ENCODE peak calls at places on chromosomes 4 and X, in seven cellular contexts. One of them, this sample, is unnamed.

GRCh38 chr4:90142091-90142490 is 14.9 kb downstream of the CCSER1 start:
- DNase-seq in kidney: no peak
- DNase-seq in body of pancreas: no peak
- DNase-seq in ovary: no peak
- DNase-seq in ascending aorta: no peak
- DNase-seq in GM23338: no peak
- DNase-seq in IMR-90: no peak
- DNase-seq in this sample: no peak

GRCh38 chr4:168748807-168749206 is 252.0 kb downstream of the PALLD start:
- DNase-seq in kidney: no peak
- DNase-seq in body of pancreas: no peak
- DNase-seq in ovary: no peak
- DNase-seq in ascending aorta: no peak
- DNase-seq in GM23338: no peak
- DNase-seq in IMR-90: no peak
- DNase-seq in this sample: no peak

GRCh38 chrX:103157511-103158316 is 57.2 kb upstream of the BEX4 start:
- DNase-seq in kidney: no peak
- DNase-seq in body of pancreas: peak; percentile 47
- DNase-seq in ovary: no peak
- DNase-seq in ascending aorta: no peak
- DNase-seq in GM23338: peak; percentile 38
- DNase-seq in IMR-90: peak; percentile 27
- DNase-seq in this sample: no peak

GRCh38 chrX:54807524-54808108 is at the start of gene MAGED2:
- DNase-seq in kidney: no peak
- DNase-seq in body of pancreas: peak; percentile 14
- DNase-seq in ovary: peak; percentile 57
- DNase-seq in ascending aorta: peak; percentile 71
- DNase-seq in GM23338: peak; percentile 56
- DNase-seq in IMR-90: peak; percentile 16
- DNase-seq in this sample: no peak

GRCh38 chr4:40992472-40993298 is 221.7 kb downstream of the APBB2 start:
- DNase-seq in kidney: no peak
- DNase-seq in body of pancreas: no peak
- DNase-seq in ovary: no peak
- DNase-seq in ascending aorta: no peak
- DNase-seq in GM23338: no peak
- DNase-seq in IMR-90: peak; percentile 88
- DNase-seq in this sample: no peak

GRCh38 chr4:123418486-123418931 is 21.9 kb downstream of the SPRY1 start:
- DNase-seq in kidney: no peak
- DNase-seq in body of pancreas: no peak
- DNase-seq in ovary: no peak
- DNase-seq in ascending aorta: no peak
- DNase-seq in GM23338: peak; percentile 93
- DNase-seq in IMR-90: peak; percentile 92
- DNase-seq in this sample: no peak

GRCh38 chrX:142891046-142891445 is 134.7 kb upstream of the SPANXN4 start:
- DNase-seq in kidney: no peak
- DNase-seq in body of pancreas: no peak
- DNase-seq in ovary: no peak
- DNase-seq in ascending aorta: no peak
- DNase-seq in GM23338: no peak
- DNase-seq in IMR-90: no peak
- DNase-seq in this sample: no peak

GRCh38 chrX:155263854-155264628 is at the start of gene RAB39B:
- DNase-seq in kidney: peak; percentile 74
- DNase-seq in body of pancreas: peak; percentile 56
- DNase-seq in ovary: peak; percentile 27
- DNase-seq in ascending aorta: peak; percentile 77
- DNase-seq in GM23338: peak; percentile 80
- DNase-seq in IMR-90: peak; percentile 68
- DNase-seq in this sample: no peak

GRCh38 chr4:4851081-4851480 is 8.4 kb upstream of the MSX1 start:
- DNase-seq in kidney: no peak
- DNase-seq in body of pancreas: no peak
- DNase-seq in ovary: no peak
- DNase-seq in ascending aorta: no peak
- DNase-seq in GM23338: no peak
- DNase-seq in IMR-90: no peak
- DNase-seq in this sample: no peak

GRCh38 chr4:144778364-144778763 is 132.4 kb downstream of the HHIP start:
- DNase-seq in kidney: no peak
- DNase-seq in body of pancreas: no peak
- DNase-seq in ovary: no peak
- DNase-seq in ascending aorta: no peak
- DNase-seq in GM23338: no peak
- DNase-seq in IMR-90: no peak
- DNase-seq in this sample: no peak

GRCh38 chr4:146458594-146458993 is 63.1 kb downstream of the SLC10A7 start:
- DNase-seq in kidney: no peak
- DNase-seq in body of pancreas: no peak
- DNase-seq in ovary: no peak
- DNase-seq in ascending aorta: no peak
- DNase-seq in GM23338: no peak
- DNase-seq in IMR-90: no peak
- DNase-seq in this sample: no peak

GRCh38 chrX:97372006-97372766 is 488.5 kb downstream of the RPA4 start:
- DNase-seq in kidney: no peak
- DNase-seq in body of pancreas: no peak
- DNase-seq in ovary: no peak
- DNase-seq in ascending aorta: no peak
- DNase-seq in GM23338: no peak
- DNase-seq in IMR-90: no peak
- DNase-seq in this sample: no peak

GRCh38 chrX:140503230-140503585 is 1.7 kb downstream of the SOX3 start:
- DNase-seq in kidney: no peak
- DNase-seq in body of pancreas: no peak
- DNase-seq in ovary: no peak
- DNase-seq in ascending aorta: no peak
- DNase-seq in GM23338: no peak
- DNase-seq in IMR-90: no peak
- DNase-seq in this sample: no peak

GRCh38 chrX:140502491-140503229 is 2.2 kb downstream of the SOX3 start:
- DNase-seq in kidney: no peak
- DNase-seq in body of pancreas: no peak
- DNase-seq in ovary: no peak
- DNase-seq in ascending aorta: no peak
- DNase-seq in GM23338: no peak
- DNase-seq in IMR-90: no peak
- DNase-seq in this sample: no peak

GRCh38 chrX:140501940-140502468 is 2.9 kb downstream of the SOX3 start:
- DNase-seq in kidney: no peak
- DNase-seq in body of pancreas: no peak
- DNase-seq in ovary: no peak
- DNase-seq in ascending aorta: no peak
- DNase-seq in GM23338: peak; percentile 53
- DNase-seq in IMR-90: no peak
- DNase-seq in this sample: no peak

GRCh38 chrX:140501321-140501720 is 3.5 kb downstream of the SOX3 start:
- DNase-seq in kidney: no peak
- DNase-seq in body of pancreas: no peak
- DNase-seq in ovary: no peak
- DNase-seq in ascending aorta: no peak
- DNase-seq in GM23338: peak; percentile 48
- DNase-seq in IMR-90: no peak
- DNase-seq in this sample: no peak

GRCh38 chrX:140500427-140500826 is 4.4 kb downstream of the SOX3 start:
- DNase-seq in kidney: no peak
- DNase-seq in body of pancreas: no peak
- DNase-seq in ovary: no peak
- DNase-seq in ascending aorta: no peak
- DNase-seq in GM23338: no peak
- DNase-seq in IMR-90: no peak
- DNase-seq in this sample: no peak
- H3K4me3 ChIP-seq in kidney: no peak overlapping the region
- H3K4me3 ChIP-seq in body of pancreas: no peak overlapping the region
- H3K4me3 ChIP-seq in ovary: no peak overlapping the region
- H3K4me3 ChIP-seq in ascending aorta: no peak overlapping the region
- H3K4me3 ChIP-seq in GM23338: peak overlapping the region; percentile 62
- H3K4me3 ChIP-seq in IMR-90: no peak overlapping the region
- H3K4me3 ChIP-seq in this sample: no peak overlapping the region

GRCh38 chrX:2698604-2699003 is 7.5 kb downstream of the CD99 start:
- DNase-seq in kidney: no peak
- DNase-seq in body of pancreas: no peak
- DNase-seq in ovary: no peak
- DNase-seq in ascending aorta: no peak
- DNase-seq in GM23338: no peak
- DNase-seq in IMR-90: no peak
- DNase-seq in this sample: no peak

GRCh38 chrX:2697741-2698294 is 6.7 kb downstream of the CD99 start:
- DNase-seq in kidney: no peak
- DNase-seq in body of pancreas: no peak
- DNase-seq in ovary: no peak
- DNase-seq in ascending aorta: no peak
- DNase-seq in GM23338: no peak
- DNase-seq in IMR-90: peak; percentile 74
- DNase-seq in this sample: no peak

GRCh38 chrX:2701600-2701999 is 10.5 kb downstream of the CD99 start:
- DNase-seq in kidney: no peak
- DNase-seq in body of pancreas: no peak
- DNase-seq in ovary: no peak
- DNase-seq in ascending aorta: no peak
- DNase-seq in GM23338: no peak
- DNase-seq in IMR-90: no peak
- DNase-seq in this sample: no peak

GRCh38 chrX:2699959-2700358 is 8.9 kb downstream of the CD99 start:
- DNase-seq in kidney: no peak
- DNase-seq in body of pancreas: no peak
- DNase-seq in ovary: no peak
- DNase-seq in ascending aorta: no peak
- DNase-seq in GM23338: no peak
- DNase-seq in IMR-90: no peak
- DNase-seq in this sample: no peak

GRCh38 chrX:2700405-2701320 is 9.6 kb downstream of the CD99 start:
- DNase-seq in kidney: no peak
- DNase-seq in body of pancreas: no peak
- DNase-seq in ovary: no peak
- DNase-seq in ascending aorta: no peak
- DNase-seq in GM23338: no peak
- DNase-seq in IMR-90: no peak
- DNase-seq in this sample: no peak
- H3K36me3 ChIP-seq in kidney: no peaks in the 10 kb centered on the region
- H3K36me3 ChIP-seq in body of pancreas: no peaks in the 10 kb centered on the region
- H3K36me3 ChIP-seq in ovary: no peaks in the 10 kb centered on the region
- H3K36me3 ChIP-seq in ascending aorta: peaks cover 4% of the 10 kb centered on the region
- H3K36me3 ChIP-seq in GM23338: no peaks in the 10 kb centered on the region
- H3K36me3 ChIP-seq in IMR-90: peaks cover 8% of the 10 kb centered on the region
- H3K36me3 ChIP-seq in this sample: no peaks in the 10 kb centered on the region

GRCh38 chrX:16606142-16606720 is 43.7 kb upstream of the S100G start:
- DNase-seq in kidney: no peak
- DNase-seq in body of pancreas: no peak
- DNase-seq in ovary: no peak
- DNase-seq in ascending aorta: no peak
- DNase-seq in GM23338: no peak
- DNase-seq in IMR-90: no peak
- DNase-seq in this sample: no peak
- H3K27ac ChIP-seq in kidney: no peak overlapping the region
- H3K27ac ChIP-seq in body of pancreas: no peak overlapping the region
- H3K27ac ChIP-seq in ovary: no peak overlapping the region
- H3K27ac ChIP-seq in ascending aorta: no peak overlapping the region
- H3K27ac ChIP-seq in GM23338: peak overlapping the region; percentile 19
- H3K27ac ChIP-seq in IMR-90: no peak overlapping the region
- H3K27ac ChIP-seq in this sample: no peak overlapping the region

DNA sequence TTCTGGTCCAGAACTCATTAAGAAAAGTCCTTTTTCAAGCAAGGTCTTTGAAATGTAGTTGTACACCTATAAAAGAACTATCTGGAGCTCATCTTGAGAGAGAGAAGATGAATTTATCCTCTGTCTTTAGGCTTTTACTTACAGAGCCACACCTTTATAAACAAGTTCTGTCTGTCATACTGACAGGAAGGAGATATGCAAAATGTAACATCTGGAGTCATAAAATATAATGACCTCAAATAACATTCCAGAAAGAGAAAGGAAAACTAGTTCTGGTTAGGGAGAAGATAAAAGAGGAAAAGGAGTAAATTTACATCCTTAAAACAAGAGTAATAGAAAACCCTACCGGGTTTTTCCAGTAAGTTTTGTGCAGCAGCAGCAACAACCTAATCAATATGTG is 1.3 kb downstream of the INPP4B start:
- DNase-seq in kidney: no peak
- DNase-seq in body of pancreas: no peak
- DNase-seq in ovary: no peak
- DNase-seq in ascending aorta: no peak
- DNase-seq in GM23338: no peak
- DNase-seq in IMR-90: no peak
- DNase-seq in this sample: no peak
- H3K4me3 ChIP-seq in kidney: no peak overlapping the region
- H3K4me3 ChIP-seq in body of pancreas: no peak overlapping the region
- H3K4me3 ChIP-seq in ovary: peak overlapping the region; percentile 65
- H3K4me3 ChIP-seq in ascending aorta: peak overlapping the region; percentile 78
- H3K4me3 ChIP-seq in GM23338: peak overlapping the region; percentile 75
- H3K4me3 ChIP-seq in IMR-90: peak overlapping the region; percentile 61
- H3K4me3 ChIP-seq in this sample: peak overlapping the region; percentile 54

GRCh38 chr4:865121-865465 is 39.2 kb upstream of the CPLX1 start:
- DNase-seq in kidney: peak; percentile 54
- DNase-seq in body of pancreas: no peak
- DNase-seq in ovary: no peak
- DNase-seq in ascending aorta: no peak
- DNase-seq in GM23338: no peak
- DNase-seq in IMR-90: no peak
- DNase-seq in this sample: no peak
- H3K36me3 ChIP-seq in kidney: peaks cover 38% of the 10 kb centered on the region
- H3K36me3 ChIP-seq in body of pancreas: peaks cover 26% of the 10 kb centered on the region
- H3K36me3 ChIP-seq in ovary: no peaks in the 10 kb centered on the region
- H3K36me3 ChIP-seq in ascending aorta: peaks cover 92% of the 10 kb centered on the region
- H3K36me3 ChIP-seq in GM23338: no peaks in the 10 kb centered on the region
- H3K36me3 ChIP-seq in IMR-90: peaks cover 73% of the 10 kb centered on the region
- H3K36me3 ChIP-seq in this sample: peaks cover 80% of the 10 kb centered on the region